ENCODE peak calls at places on chromosomes 11 and 22, in ten cellular contexts. J is sigmoid colon, C is HCT116, E is breast epithelium, I is Panc1, O is vagina, D is spleen, S is suprapubic skin, M is prostate gland, Z is GM23338. N is an unnamed sample.

GRCh38 chr11:17410606-17411379 is 22.3 kb upstream of the KCNJ11 start:
- DNase-seq in J (no peak), C (no peak), E (no peak), I (no peak), O (no peak), D (peak; percentile 45), S (no peak), M (peak; percentile 57), Z (no peak), N (peak; percentile 74)

GRCh38 chr11:19698493-19699292 is 13.9 kb upstream of the NAV2 start:
- DNase-seq in J (peak; percentile 89), C (no peak), E (peak; percentile 66), I (no peak), O (no peak), D (no peak), S (peak; percentile 87), M (no peak), Z (no peak), N (no peak)

GRCh38 chr11:66617148-66617814 is 851 bp downstream of the RBM14 start:
- DNase-seq in J (peak; percentile 89), C (no peak), E (peak; percentile 72), I (no peak), O (no peak), D (peak; percentile 95), S (peak; percentile 91), M (no peak), Z (no peak), N (no peak)

GRCh38 chr11:118901494-118902335 is 18.0 kb downstream of the CXCR5 start:
- DNase-seq in J (peak; percentile 67), C (no peak), E (no peak), I (no peak), O (no peak), D (peak; percentile 72), S (no peak), M (no peak), Z (no peak), N (no peak)

GRCh38 chr11:63766501-63767270 is 1.9 kb downstream of the ZFTA start:
- DNase-seq in J (no peak), C (no peak), E (no peak), I (no peak), O (no peak), D (no peak), S (no peak), M (no peak), Z (no peak), N (no peak)

GRCh38 chr11:253886-254270 is 17.1 kb downstream of the PSMD13 start:
- DNase-seq in J (no peak), C (no peak), E (no peak), I (no peak), O (peak; percentile 61), D (no peak), S (no peak), M (no peak), Z (no peak), N (no peak)

GRCh38 chr11:110096369-110096976 is 3.3 kb downstream of the ZC3H12C start:
- DNase-seq in J (no peak), C (no peak), E (no peak), I (no peak), O (no peak), D (no peak), S (no peak), M (no peak), Z (no peak), N (no peak)

GRCh38 chr22:49657275-49657973 is 170.2 kb downstream of the BRD1 start:
- DNase-seq in J (peak; percentile 81), C (peak; percentile 71), E (peak; percentile 27), I (no peak), O (no peak), D (peak; percentile 93), S (no peak), M (peak; percentile 14), Z (no peak), N (peak; percentile 68)

GRCh38 chr11:58498464-58498863 is 9.4 kb downstream of the OR5B21 start:
- DNase-seq in J (no peak), C (no peak), E (no peak), I (no peak), O (no peak), D (peak; percentile 70), S (no peak), M (no peak), Z (no peak), N (peak; percentile 8)

GRCh38 chr11:71293961-71294782 is 41.8 kb upstream of the SHANK2 start:
- DNase-seq in J (peak; percentile 25), C (no peak), E (no peak), I (no peak), O (peak; percentile 46), D (no peak), S (peak; percentile 53), M (peak; percentile 2), Z (no peak), N (no peak)

GRCh38 chr11:104917259-104918112 is 19.2 kb upstream of the CASP12 start:
- DNase-seq in J (no peak), C (no peak), E (no peak), I (no peak), O (no peak), D (no peak), S (no peak), M (no peak), Z (no peak), N (no peak)

GRCh38 chr11:3153291-3153861 is 11.7 kb downstream of the OSBPL5 start:
- DNase-seq in J (peak; percentile 93), C (no peak), E (no peak), I (no peak), O (no peak), D (peak; percentile 73), S (no peak), M (no peak), Z (no peak), N (peak; percentile 53)
- H3K4me3 ChIP-seq in J (no peak overlapping the region), C (no peak overlapping the region), E (peak overlapping the region; percentile 50), I (no peak overlapping the region), O (no peak overlapping the region), D (no peak overlapping the region), S (no peak overlapping the region), M (no peak overlapping the region), Z (no peak overlapping the region), N (no peak overlapping the region)

DNA sequence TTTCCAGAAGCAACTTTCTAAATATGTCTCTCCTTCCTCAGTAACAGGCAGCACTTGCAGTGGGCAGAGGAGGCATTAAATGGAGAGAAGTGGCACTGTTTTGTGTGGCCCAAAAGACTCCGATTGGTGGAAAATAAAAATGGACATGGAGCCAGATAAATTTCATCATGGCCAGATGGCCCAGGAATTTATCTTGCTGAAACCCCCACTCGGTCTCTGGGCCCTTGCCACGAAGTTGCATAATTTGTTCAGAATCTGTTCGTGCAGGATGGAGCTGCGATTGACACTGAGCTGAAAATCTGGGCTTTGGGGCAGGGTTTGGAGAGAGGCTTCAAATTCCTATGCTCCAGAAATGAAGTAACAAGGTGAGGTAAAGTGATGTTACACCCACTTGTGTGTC is 65.5 kb downstream of the C11orf91 start:
- DNase-seq in J (peak; percentile 75), C (no peak), E (no peak), I (no peak), O (peak; percentile 49), D (no peak), S (no peak), M (no peak), Z (no peak), N (no peak)
- TF ChIP-seq POLR2AphosphoS5 in J (no peak), C (no peak), E (no peak), I (no peak), O (no peak), D (no peak), S (no peak), M (no peak), Z (no peak), N (no peak)

GRCh38 chr11:70105369-70105754 is 27.2 kb downstream of the ANO1 start:
- DNase-seq in J (no peak), C (no peak), E (no peak), I (no peak), O (no peak), D (no peak), S (no peak), M (no peak), Z (no peak), N (no peak)
- H3K27me3 ChIP-seq in J (no peaks in the 10 kb centered on the region), C (no peaks in the 10 kb centered on the region), E (no peaks in the 10 kb centered on the region), I (no peaks in the 10 kb centered on the region), O (no peaks in the 10 kb centered on the region), D (no peaks in the 10 kb centered on the region), S (peaks cover 11% of the 10 kb centered on the region), M (no peaks in the 10 kb centered on the region), Z (no peaks in the 10 kb centered on the region), N (peaks cover 3% of the 10 kb centered on the region)

GRCh38 chr11:111366560-111367410 is 12.3 kb downstream of the POU2AF1 start:
- DNase-seq in J (no peak), C (no peak), E (no peak), I (no peak), O (no peak), D (no peak), S (no peak), M (no peak), Z (no peak), N (no peak)

GRCh38 chr11:111370270-111370901 is 8.7 kb downstream of the POU2AF1 start:
- DNase-seq in J (no peak), C (no peak), E (no peak), I (no peak), O (no peak), D (no peak), S (no peak), M (no peak), Z (no peak), N (no peak)

GRCh38 chr11:111368285-111368560 is 10.9 kb downstream of the POU2AF1 start:
- DNase-seq in J (no peak), C (no peak), E (no peak), I (no peak), O (no peak), D (no peak), S (no peak), M (no peak), Z (no peak), N (no peak)

GRCh38 chr11:111365722-111366559 is 13.1 kb downstream of the POU2AF1 start:
- DNase-seq in J (no peak), C (no peak), E (no peak), I (no peak), O (no peak), D (no peak), S (no peak), M (no peak), Z (no peak), N (no peak)

GRCh38 chr11:111367411-111368284 is 11.4 kb downstream of the POU2AF1 start:
- DNase-seq in J (no peak), C (no peak), E (no peak), I (no peak), O (no peak), D (no peak), S (no peak), M (peak; percentile 60), Z (no peak), N (peak; percentile 38)
- H3K4me3 ChIP-seq in J (no peak overlapping the region), C (no peak overlapping the region), E (no peak overlapping the region), I (no peak overlapping the region), O (no peak overlapping the region), D (no peak overlapping the region), S (no peak overlapping the region), M (no peak overlapping the region), Z (no peak overlapping the region), N (no peak overlapping the region)

GRCh38 chr11:45843158-45843924 is 3.9 kb upstream of the CRY2 start:
- DNase-seq in J (peak; percentile 97), C (peak; percentile 90), E (peak; percentile 93), I (peak; percentile 54), O (no peak), D (peak; percentile 94), S (peak; percentile 98), M (peak; percentile 95), Z (peak; percentile 96), N (peak; percentile 96)
- TF ChIP-seq POLR2AphosphoS5 in J (peak; percentile 85), C (no peak), E (peak; percentile 55), I (no peak), O (peak; percentile 73), D (peak; percentile 56), S (no peak), M (peak; percentile 93), Z (no peak), N (peak; percentile 52)

GRCh38 chr11:117679464-117679863 is 117.6 kb downstream of the DSCAML1 start:
- DNase-seq in J (no peak), C (no peak), E (no peak), I (no peak), O (no peak), D (no peak), S (no peak), M (no peak), Z (no peak), N (no peak)
- H3K27me3 ChIP-seq in J (no peaks in the 10 kb centered on the region), C (peaks cover 43% of the 10 kb centered on the region), E (no peaks in the 10 kb centered on the region), I (peaks cover 14% of the 10 kb centered on the region), O (no peaks in the 10 kb centered on the region), D (no peaks in the 10 kb centered on the region), S (peaks cover 19% of the 10 kb centered on the region), M (peaks cover under 1% of the 10 kb centered on the region), Z (no peaks in the 10 kb centered on the region), N (no peaks in the 10 kb centered on the region)

N was measured in transverse colon.